ENCODE peak calls at places on chromosomes 1 and 21, in nine cellular contexts. A, T, C, P, X, R, H, D and Y are unnamed samples.

GRCh38 chr1:53603431-53603830 is 135.5 kb downstream of the GLIS1 start:
- DNase-seq in A (no peak), T (no peak), C (no peak), P (no peak), X (no peak), R (no peak), H (no peak), D (no peak), Y (no peak)

GRCh38 chr1:33036051-33036525 is 595 bp downstream of the AK2 start:
- DNase-seq in A (no peak), T (no peak), C (peak; percentile 76), P (no peak), X (no peak), R (peak; percentile 44), H (no peak), D (no peak), Y (peak; percentile 58)

GRCh38 chr1:76023669-76024407 is 50.7 kb upstream of the ST6GALNAC3 start:
- DNase-seq in A (no peak), T (no peak), C (no peak), P (no peak), X (no peak), R (no peak), H (no peak), D (no peak), Y (no peak)

GRCh38 chr1:204348722-204349121 is 11.0 kb downstream of the PLEKHA6 start:
- DNase-seq in A (no peak), T (no peak), C (peak; percentile 94), P (no peak), X (no peak), R (peak; percentile 89), H (no peak), D (no peak), Y (no peak)

GRCh38 chr1:226086776-226087175 is 24.3 kb downstream of the H3-3A start:
- DNase-seq in A (no peak), T (no peak), C (no peak), P (no peak), X (no peak), R (no peak), H (no peak), D (no peak), Y (no peak)

GRCh38 chr1:65791396-65791795 is 1.3 kb upstream of the PDE4B start:
- DNase-seq in A (no peak), T (no peak), C (no peak), P (no peak), X (no peak), R (no peak), H (no peak), D (no peak), Y (no peak)

GRCh38 chr1:51417496-51418383 is 87.4 kb upstream of the TTC39A start:
- DNase-seq in A (no peak), T (no peak), C (no peak), P (no peak), X (no peak), R (no peak), H (no peak), D (no peak), Y (no peak)

GRCh38 chr1:247386217-247386616 is 29.8 kb upstream of the NLRP3 start:
- DNase-seq in A (no peak), T (no peak), C (no peak), P (no peak), X (no peak), R (no peak), H (no peak), D (no peak), Y (no peak)

GRCh38 chr1:63155437-63155836 is 166.9 kb upstream of the FOXD3 start:
- DNase-seq in A (no peak), T (no peak), C (no peak), P (no peak), X (no peak), R (no peak), H (no peak), D (no peak), Y (no peak)

GRCh38 chr1:173603056-173603591 is at the start of gene SLC9C2:
- DNase-seq in A (no peak), T (no peak), C (peak; percentile 26), P (no peak), X (no peak), R (peak; percentile 50), H (no peak), D (peak; percentile 15), Y (no peak)

GRCh38 chr1:18580676-18581419 is 49.8 kb upstream of the PAX7 start:
- DNase-seq in A (no peak), T (no peak), C (no peak), P (no peak), X (no peak), R (no peak), H (no peak), D (no peak), Y (no peak)

GRCh38 chr21:29342394-29342957 is 43.8 kb downstream of the BACH1 start:
- DNase-seq in A (no peak), T (no peak), C (no peak), P (no peak), X (no peak), R (no peak), H (no peak), D (no peak), Y (no peak)

GRCh38 chr1:195934839-195935557 is 673.2 kb downstream of the KCNT2 start:
- DNase-seq in A (peak; percentile 58), T (no peak), C (peak; percentile 11), P (no peak), X (no peak), R (peak; percentile 13), H (peak; percentile 94), D (no peak), Y (no peak)

GRCh38 chr1:8015809-8016165 is 10.3 kb downstream of the ERRFI1 start:
- DNase-seq in A (no peak), T (no peak), C (no peak), P (no peak), X (no peak), R (no peak), H (no peak), D (no peak), Y (no peak)

GRCh38 chr1:1021010-1021845 is 1.3 kb downstream of the AGRN start:
- DNase-seq in A (no peak), T (no peak), C (peak; percentile 72), P (no peak), X (no peak), R (peak; percentile 86), H (peak; percentile 64), D (peak; percentile 78), Y (peak; percentile 41)

GRCh38 chr21:27526451-27526850 is 559.6 kb upstream of the ADAMTS5 start:
- DNase-seq in A (no peak), T (no peak), C (no peak), P (no peak), X (no peak), R (no peak), H (no peak), D (no peak), Y (no peak)

GRCh38 chr1:236259043-236259442 is 22.7 kb downstream of the ERO1B start:
- DNase-seq in A (no peak), T (no peak), C (no peak), P (no peak), X (no peak), R (no peak), H (no peak), D (no peak), Y (no peak)

GRCh38 chr1:207248544-207249206 is 72.8 kb upstream of the CD55 start:
- DNase-seq in A (no peak), T (no peak), C (no peak), P (no peak), X (no peak), R (no peak), H (no peak), D (no peak), Y (peak; percentile 42)

GRCh38 chr1:166064324-166064926 is 102.4 kb downstream of the FAM78B start:
- DNase-seq in A (no peak), T (no peak), C (no peak), P (no peak), X (no peak), R (no peak), H (no peak), D (no peak), Y (no peak)

GRCh38 chr1:176815621-176816020 is 348.9 kb downstream of the ASTN1 start:
- DNase-seq in A (no peak), T (no peak), C (no peak), P (no peak), X (no peak), R (no peak), H (no peak), D (no peak), Y (no peak)

GRCh38 chr1:34977210-34977471 is 8.0 kb downstream of the TMEM35B start:
- DNase-seq in A (no peak), T (no peak), C (no peak), P (no peak), X (no peak), R (no peak), H (no peak), D (no peak), Y (no peak)

GRCh38 chr1:208868554-208868953 is 624.4 kb upstream of the PLXNA2 start:
- DNase-seq in A (no peak), T (no peak), C (no peak), P (no peak), X (no peak), R (no peak), H (no peak), D (no peak), Y (no peak)

GRCh38 chr1:187516874-187517273 is 688.1 kb downstream of the PLA2G4A start:
- DNase-seq in A (no peak), T (no peak), C (no peak), P (no peak), X (no peak), R (no peak), H (no peak), D (no peak), Y (no peak)

GRCh38 chr1:207128336-207128921 is 24.4 kb downstream of the C4BPA start:
- DNase-seq in A (no peak), T (no peak), C (no peak), P (no peak), X (no peak), R (no peak), H (no peak), D (no peak), Y (no peak)

GRCh38 chr1:118618618-118619340 is 369.4 kb downstream of the TBX15 start:
- DNase-seq in A (no peak), T (no peak), C (no peak), P (no peak), X (no peak), R (no peak), H (no peak), D (no peak), Y (no peak)